ENCODE peak calls at places on chromosomes 13 and 19, in seven cellular contexts. P, J, U, F, X, G and M are unnamed samples.

GRCh38 chr19:51327066-51327985 is 14.6 kb downstream of the VSIG10L start:
- DNase-seq in X (no peak), P (no peak), U (peak), J (peak), G (peak), F (no peak), M (no peak)

GRCh38 chr19:48997972-48998371 is 4.3 kb downstream of the RUVBL2 start:
- DNase-seq in U (peak), J (peak), G (peak), P (peak), F (no peak), X (no peak), M (no peak)

GRCh38 chr19:7004313-7004931 is 16.8 kb downstream of the MBD3L2B start:
- DNase-seq in J (peak), X (no peak), F (no peak), G (no peak), P (no peak), U (peak), M (no peak)

GRCh38 chr13:22061371-22061805 is 390.5 kb downstream of the FGF9 start:
- DNase-seq in P (no peak), J (no peak), G (no peak), F (no peak), X (no peak), U (no peak), M (no peak)

GRCh38 chr19:28393574-28394336 is 819.2 kb downstream of the UQCRFS1 start:
- DNase-seq in U (peak), X (no peak), G (no peak), P (no peak), F (peak), J (no peak), M (no peak)

GRCh38 chr13:21980049-21980448 is 309.2 kb downstream of the FGF9 start:
- DNase-seq in G (no peak), F (no peak), U (no peak), X (no peak), P (no peak), J (no peak), M (no peak)

GRCh38 chr19:15251010-15251748 is 18.9 kb upstream of the EPHX3 start:
- DNase-seq in U (no peak), G (no peak), X (no peak), F (peak), P (no peak), J (no peak), M (peak)

GRCh38 chr13:46575843-46576242 is 22.9 kb downstream of the LRCH1 start:
- DNase-seq in F (no peak), G (no peak), J (no peak), U (peak), X (no peak), P (no peak), M (no peak)

GRCh38 chr19:5850743-5851293 is 431 bp downstream of the FUT3 start:
- DNase-seq in U (no peak), P (peak), J (no peak), G (peak), F (peak), X (no peak), M (no peak)

GRCh38 chr19:2507109-2507508 is 31.2 kb downstream of the GADD45B start:
- DNase-seq in G (peak), P (peak), X (no peak), J (peak), F (no peak), U (no peak), M (no peak)

GRCh38 chr19:8361921-8362793 is 1.8 kb upstream of the ANGPTL4 start:
- DNase-seq in X (peak), F (peak), P (peak), U (no peak), G (peak), J (peak), M (peak)

GRCh38 chr19:38057954-38058690 is 151.1 kb downstream of the SIPA1L3 start:
- DNase-seq in G (peak), X (no peak), F (no peak), J (peak), U (no peak), P (peak), M (no peak)

GRCh38 chr19:22784051-22784450 is at the start of gene ZNF99:
- DNase-seq in U (no peak), F (peak), J (no peak), G (no peak), X (peak), P (peak), M (peak)

GRCh38 chr13:28494861-28495585 is at the start of gene FLT1:
- DNase-seq in G (peak), X (no peak), F (peak), P (peak), U (peak), J (peak), M (no peak)

GRCh38 chr13:75749407-75749806 is 113.3 kb downstream of the LMO7 start:
- DNase-seq in J (no peak), G (no peak), P (no peak), F (no peak), X (no peak), U (peak), M (no peak)

GRCh38 chr19:20513179-20513934 is 52.2 kb downstream of the ZNF737 start:
- DNase-seq in J (peak), U (no peak), X (no peak), P (no peak), G (no peak), F (no peak), M (no peak)

GRCh38 chr13:44578064-44578394 is 1.9 kb upstream of the TSC22D1 start:
- DNase-seq in J (no peak), F (no peak), G (no peak), X (no peak), U (no peak), P (no peak), M (no peak)

GRCh38 chr13:90545070-90545840 is 802.2 kb upstream of the MIR17HG start:
- DNase-seq in P (no peak), X (no peak), G (no peak), F (no peak), J (no peak), U (no peak), M (no peak)

GRCh38 chr19:42121666-42122069 is 10.6 kb downstream of the POU2F2 start:
- DNase-seq in U (no peak), G (peak), P (no peak), J (no peak), F (peak), X (no peak), M (no peak)

GRCh38 chr19:54325194-54325621 is 12.2 kb upstream of the LILRA5 start:
- DNase-seq in F (no peak), G (peak), U (peak), P (peak), X (no peak), J (peak), M (no peak)

GRCh38 chr13:75226755-75227435 is 255.1 kb downstream of the TBC1D4 start:
- DNase-seq in P (no peak), X (no peak), J (no peak), F (no peak), G (no peak), U (no peak), M (no peak)

GRCh38 chr13:94708971-94709614 is 3.3 kb downstream of the SOX21 start:
- DNase-seq in F (no peak), J (no peak), U (no peak), G (no peak), P (no peak), X (no peak), M (no peak)

GRCh38 chr13:39457274-39457673 is 145.7 kb downstream of the LHFPL6 start:
- DNase-seq in P (no peak), X (no peak), G (no peak), U (no peak), F (no peak), J (no peak), M (no peak)

GRCh38 chr13:104987621-104988020 is 1547.8 kb downstream of the EFNB2 start:
- DNase-seq in U (no peak), P (no peak), G (no peak), J (no peak), X (no peak), F (no peak), M (no peak)

GRCh38 chr19:56159616-56160271 is 16.1 kb upstream of the GALP start:
- DNase-seq in G (no peak), F (no peak), P (no peak), X (no peak), J (no peak), U (no peak), M (no peak)

GRCh38 chr19:31253816-31254551 is 95.3 kb downstream of the TSHZ3 start:
- DNase-seq in J (peak), X (no peak), U (no peak), G (no peak), F (no peak), P (no peak), M (no peak)

GRCh38 chr13:52652980-52653303 is 306 bp downstream of the SUGT1 start:
- DNase-seq in J (no peak), U (no peak), F (no peak), X (no peak), P (no peak), G (no peak), M (no peak)

GRCh38 chr13:43758834-43759233 is 27.9 kb downstream of the ENOX1 start:
- DNase-seq in U (no peak), F (no peak), J (peak), X (no peak), G (no peak), P (no peak), M (no peak)

GRCh38 chr13:81676008-81676407 is 1335.1 kb upstream of the SPRY2 start:
- DNase-seq in U (no peak), J (no peak), F (no peak), X (no peak), P (no peak), G (no peak), M (no peak)

GRCh38 chr13:48782429-48782840 is 128.7 kb downstream of the CYSLTR2 start:
- DNase-seq in X (no peak), F (no peak), U (no peak), J (no peak), P (peak), G (no peak), M (no peak)

GRCh38 chr19:15417699-15418098 is 1.1 kb downstream of the AKAP8L start:
- DNase-seq in F (no peak), U (no peak), G (no peak), P (no peak), X (no peak), J (no peak), M (no peak)

GRCh38 chr13:97273341-97273831 is 51.3 kb downstream of the MBNL2 start:
- DNase-seq in F (no peak), U (no peak), G (no peak), X (no peak), P (no peak), J (no peak), M (no peak)

GRCh38 chr13:102817241-102817640 is 18.3 kb downstream of the BIVM start:
- DNase-seq in U (no peak), P (no peak), F (no peak), X (no peak), G (no peak), J (no peak), M (no peak)

GRCh38 chr13:73704587-73704986 is 429.6 kb downstream of the KLF12 start:
- DNase-seq in U (peak), F (no peak), P (no peak), J (no peak), G (no peak), X (no peak), M (no peak)

GRCh38 chr13:41188584-41188983 is 5.8 kb downstream of the KBTBD7 start:
- DNase-seq in G (no peak), F (no peak), P (no peak), U (no peak), X (no peak), J (no peak), M (no peak)

GRCh38 chr13:41193919-41194824 is at the start of gene KBTBD7:
- DNase-seq in F (peak), P (peak), J (peak), G (peak), U (peak), X (peak), M (peak)

GRCh38 chr13:41196620-41197019 is 2.3 kb upstream of the KBTBD7 start:
- DNase-seq in G (no peak), F (no peak), U (no peak), X (no peak), J (no peak), P (no peak), M (no peak)

GRCh38 chr13:41196011-41196410 is 1.6 kb upstream of the KBTBD7 start:
- DNase-seq in P (no peak), J (no peak), F (no peak), G (no peak), X (no peak), U (no peak), M (no peak)

GRCh38 chr13:41193469-41193868 is 900 bp downstream of the KBTBD7 start:
- DNase-seq in F (no peak), G (no peak), J (no peak), P (no peak), X (no peak), U (no peak), M (no peak)
- H3K27ac ChIP-seq in F (peak), G (no peak), J (no peak), P (no peak), X (no peak), U (no peak), M (peak)

GRCh38 chr13:37679043-37679442 is 80.5 kb upstream of the POSTN start:
- DNase-seq in X (no peak), U (no peak), G (no peak), J (no peak), P (no peak), F (no peak), M (no peak)
- TF ChIP-seq CTCF in X (no peak), U (no peak), G (no peak), J (no peak), P (no peak), F (no peak), M (no peak)

GRCh38 chr19:47608074-47608907 is 643 bp upstream of the BICRA start:
- DNase-seq in P (peak), U (peak), G (peak), X (peak), J (peak), F (peak), M (peak)

GRCh38 chr19:47601180-47601904 is 7.6 kb upstream of the BICRA start:
- DNase-seq in X (no peak), G (peak), P (peak), J (peak), U (no peak), F (no peak), M (no peak)

GRCh38 chr19:47607564-47608073 is 1.3 kb upstream of the BICRA start:
- DNase-seq in J (no peak), F (no peak), P (no peak), U (no peak), G (no peak), X (no peak), M (no peak)

GRCh38 chr19:47600246-47601179 is 8.4 kb upstream of the BICRA start:
- DNase-seq in G (peak), F (peak), X (peak), U (peak), P (peak), J (peak), M (peak)

GRCh38 chr19:47603706-47604310 is 5.1 kb upstream of the BICRA start:
- DNase-seq in U (no peak), F (no peak), G (no peak), P (no peak), J (no peak), X (no peak), M (no peak)
- H3K4me3 ChIP-seq in U (no peak), F (no peak), G (no peak), P (no peak), J (no peak), X (no peak), M (no peak)

DNA sequence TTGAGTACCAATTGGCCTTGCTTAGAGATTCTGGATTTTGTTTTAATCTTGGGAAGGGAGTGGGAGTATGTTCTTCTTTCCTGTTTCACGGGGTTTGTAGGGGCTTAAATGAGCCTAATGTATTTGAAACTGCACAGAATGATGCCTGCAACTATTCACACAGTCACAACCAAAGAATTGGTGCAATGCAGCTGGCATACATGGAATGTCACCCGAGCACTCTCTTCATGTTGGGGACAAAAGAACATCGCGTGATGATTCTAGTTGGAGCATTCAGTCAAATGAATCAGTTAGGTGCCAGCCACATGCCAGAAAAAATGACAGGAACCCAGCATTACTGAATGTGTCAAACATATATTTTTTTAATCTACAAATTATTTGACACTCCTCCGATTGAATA is 22.1 kb downstream of the STARD13 start:
- DNase-seq in F (no peak), U (no peak), G (no peak), J (no peak), X (no peak), P (no peak), M (no peak)
- H3K27ac ChIP-seq in F (peak), U (no peak), G (no peak), J (peak), X (peak), P (no peak), M (peak)

DNA sequence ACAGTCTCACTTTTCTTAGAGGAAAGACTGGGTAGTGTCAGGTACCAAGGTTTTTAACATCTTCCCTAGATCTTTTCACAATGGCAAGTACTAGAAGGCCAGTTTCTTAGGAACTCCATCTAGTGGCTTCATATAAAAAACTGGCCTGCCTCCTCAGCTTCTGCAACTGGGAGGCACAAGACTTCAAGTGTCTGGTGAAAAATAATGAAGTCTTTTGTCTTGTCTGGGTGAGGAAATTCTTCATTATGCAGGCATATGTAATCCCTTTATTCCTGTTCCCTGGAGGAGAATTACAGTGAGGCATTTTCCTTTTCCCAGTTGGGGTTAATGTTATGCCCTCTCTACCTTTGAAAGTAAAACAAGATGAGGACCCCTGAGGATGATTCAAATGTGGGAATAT is 300.5 kb downstream of the NALCN start:
- DNase-seq in J (peak), U (peak), P (no peak), G (no peak), X (no peak), F (no peak), M (no peak)
- TF ChIP-seq CTCF in J (peak), U (peak), P (no peak), G (no peak), X (no peak), F (no peak), M (no peak)